ENCODE peak calls at places on chromosomes 13 and 19, in six cellular contexts. S, W, E, V, I and L are unnamed samples.

GRCh38 chr13:52994865-52995264 is 33.7 kb upstream of the OLFM4 start:
- DNase-seq in V (no peak), I (no peak), E (no peak), S (no peak), W (no peak), L (no peak)

GRCh38 chr13:106649495-106649894 is 81.6 kb upstream of the ARGLU1 start:
- DNase-seq in V (no peak), W (no peak), E (no peak), S (peak), I (no peak), L (no peak)

GRCh38 chr19:33175886-33176669 is 18.1 kb upstream of the LRP3 start:
- DNase-seq in E (no peak), S (no peak), W (peak), I (no peak), V (peak), L (peak)

GRCh38 chr13:101621099-101621498 is 168.6 kb downstream of the ITGBL1 start:
- DNase-seq in I (no peak), E (no peak), V (no peak), S (no peak), W (no peak), L (no peak)

GRCh38 chr13:34409496-34410163 is 532.4 kb upstream of the NBEA start:
- DNase-seq in I (no peak), E (no peak), V (no peak), W (no peak), S (no peak), L (no peak)

GRCh38 chr19:18397242-18398202 is at the start of gene LRRC25:
- DNase-seq in E (peak), I (no peak), S (no peak), W (peak), V (peak), L (peak)

GRCh38 chr19:27962260-27962659 is 1250.7 kb downstream of the UQCRFS1 start:
- DNase-seq in V (no peak), S (peak), W (no peak), I (peak), E (no peak), L (no peak)

GRCh38 chr19:12603714-12604113 is 6.9 kb downstream of the ZNF490 start:
- DNase-seq in V (no peak), S (no peak), E (no peak), W (no peak), I (peak), L (no peak)

GRCh38 chr13:43815204-43815603 is 28.4 kb upstream of the ENOX1 start:
- DNase-seq in W (no peak), E (no peak), V (no peak), S (peak), I (peak), L (peak)

GRCh38 chr19:50720921-50721291 is 1.3 kb upstream of the SHANK1 start:
- DNase-seq in V (no peak), I (no peak), S (no peak), W (no peak), E (no peak), L (no peak)

GRCh38 chr13:99484405-99484981 is 16.8 kb upstream of the TM9SF2 start:
- DNase-seq in E (no peak), S (peak), W (no peak), V (no peak), I (no peak), L (no peak)

GRCh38 chr13:71875823-71876222 is 8.8 kb upstream of the DACH1 start:
- DNase-seq in V (no peak), W (no peak), S (no peak), I (no peak), E (no peak), L (no peak)

GRCh38 chr13:49759503-49759902 is 33.0 kb downstream of the KPNA3 start:
- DNase-seq in E (no peak), V (no peak), S (peak), I (no peak), W (no peak), L (no peak)

GRCh38 chr13:86757236-86757978 is 913.8 kb upstream of the SLITRK5 start:
- DNase-seq in W (no peak), E (no peak), V (no peak), S (no peak), I (peak), L (no peak)

GRCh38 chr19:5700455-5701092 is 10.5 kb downstream of the RPL36 start:
- DNase-seq in V (no peak), I (no peak), S (no peak), W (no peak), E (no peak), L (no peak)

GRCh38 chr19:5086725-5087439 is 118.0 kb downstream of the KDM4B start:
- DNase-seq in I (no peak), S (no peak), E (no peak), W (no peak), V (no peak), L (peak)

GRCh38 chr13:100636441-100636840 is 38.2 kb downstream of the TMTC4 start:
- DNase-seq in I (no peak), V (no peak), E (no peak), W (no peak), S (no peak), L (no peak)

GRCh38 chr13:107835339-107836018 is 379.9 kb downstream of the LIG4 start:
- DNase-seq in E (no peak), V (no peak), W (no peak), I (peak), S (peak), L (no peak)

DNA sequence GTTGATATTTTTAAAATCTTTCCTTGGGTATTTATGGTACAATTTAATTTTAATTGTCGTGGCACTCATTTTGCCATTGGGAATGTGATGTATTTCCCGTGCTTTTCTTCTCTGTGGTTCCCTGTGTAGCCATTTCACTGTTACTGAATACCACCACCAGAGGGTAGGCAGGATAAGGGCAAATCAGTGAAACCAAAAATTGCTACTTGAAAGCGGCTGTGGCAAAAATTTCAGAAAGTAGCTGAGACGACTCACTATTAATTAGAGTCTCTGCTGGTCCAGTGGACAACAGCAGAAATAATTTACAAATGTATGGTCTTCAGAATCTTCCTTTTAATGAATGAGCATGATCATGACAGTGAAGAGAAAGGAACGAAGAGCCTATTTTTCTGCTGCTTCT is 34.4 kb upstream of the MIR17HG start:
- DNase-seq in V (no peak), I (no peak), E (no peak), W (no peak), S (peak), L (no peak)
- TF ChIP-seq CTCF in V (no peak), I (peak), E (no peak), W (peak), S (peak), L (peak)

GRCh38 chr19:958967-959685 is 25.0 kb upstream of the WDR18 start:
- DNase-seq in V (peak), S (peak), W (no peak), I (no peak), E (no peak), L (peak)

GRCh38 chr19:960601-960938 is 23.6 kb upstream of the WDR18 start:
- DNase-seq in W (no peak), I (no peak), V (peak), S (no peak), E (no peak), L (no peak)

GRCh38 chr19:962683-963385 is 21.3 kb upstream of the WDR18 start:
- DNase-seq in S (no peak), E (no peak), I (no peak), V (peak), W (no peak), L (no peak)

GRCh38 chr19:961866-962620 is 22.1 kb upstream of the WDR18 start:
- DNase-seq in I (no peak), W (no peak), V (no peak), S (no peak), E (no peak), L (no peak)

GRCh38 chr19:959935-960502 is 24.1 kb upstream of the WDR18 start:
- DNase-seq in S (no peak), E (no peak), V (peak), W (no peak), I (no peak), L (no peak)
- H3K4me3 ChIP-seq in S (no peak), E (no peak), V (no peak), W (no peak), I (no peak), L (no peak)

GRCh38 chr13:79405831-79406596 is at the start of gene RBM26:
- DNase-seq in E (peak), W (peak), S (peak), V (peak), I (peak), L (peak)
- TF ChIP-seq CTCF in E (no peak), W (no peak), S (peak), V (no peak), I (no peak), L (no peak)

GRCh38 chr19:2726160-2726855 is 5.1 kb upstream of the DIRAS1 start:
- DNase-seq in S (no peak), W (peak), V (no peak), E (no peak), I (no peak), L (no peak)

GRCh38 chr19:2728783-2729387 is 7.7 kb upstream of the DIRAS1 start:
- DNase-seq in W (no peak), V (no peak), S (no peak), I (no peak), E (no peak), L (peak)

GRCh38 chr19:2724148-2724557 is 3.0 kb upstream of the DIRAS1 start:
- DNase-seq in I (no peak), V (no peak), W (no peak), E (no peak), S (no peak), L (peak)

GRCh38 chr19:2727640-2727944 is 6.4 kb upstream of the DIRAS1 start:
- DNase-seq in W (no peak), V (no peak), S (no peak), E (no peak), I (no peak), L (peak)

DNA sequence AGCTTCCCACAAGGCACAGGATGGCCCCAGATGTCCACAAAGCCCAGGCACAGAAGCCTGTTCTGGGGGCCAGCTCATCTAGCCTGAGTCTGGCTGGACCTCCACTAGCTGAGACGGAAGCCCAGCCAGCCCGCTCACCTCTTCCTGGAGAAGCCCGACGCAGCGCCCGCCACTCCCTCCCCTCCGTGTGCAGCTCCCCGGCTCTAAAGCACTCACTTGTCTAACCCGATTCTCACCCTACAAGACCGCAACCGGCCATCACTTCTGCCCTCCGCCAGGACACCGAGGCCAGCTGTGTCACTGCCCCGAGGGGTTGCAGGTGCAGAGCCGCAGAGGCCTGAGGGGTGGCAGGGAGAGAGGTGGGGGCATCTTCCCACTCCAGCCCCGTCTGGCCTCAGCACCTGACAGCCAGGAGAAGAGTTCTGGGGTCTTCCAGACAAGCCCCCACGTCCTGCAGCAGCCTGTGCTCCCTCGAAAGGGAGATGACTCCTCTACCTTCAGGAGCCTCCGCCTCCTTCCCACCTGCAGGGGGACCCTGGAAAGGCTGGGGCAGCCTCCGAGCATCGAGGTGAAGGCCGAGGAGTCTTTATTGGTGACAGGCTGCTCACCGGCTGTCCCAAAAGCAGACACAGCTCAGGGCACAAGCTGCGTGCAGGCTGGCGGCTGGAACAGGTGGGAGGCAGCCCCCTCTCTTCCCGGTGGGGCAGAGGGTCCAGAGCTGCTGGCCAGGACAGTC is 5.9 kb upstream of the DIRAS1 start:
- DNase-seq in W (no peak), V (no peak), S (no peak), E (no peak), I (no peak), L (peak)
- H3K4me3 ChIP-seq in W (no peak), V (no peak), S (no peak), E (no peak), I (no peak), L (no peak)

GRCh38 chr13:41054919-41055619 is 6.2 kb upstream of the WBP4 start:
- DNase-seq in I (no peak), S (no peak), V (no peak), W (no peak), E (no peak), L (no peak)
- TF ChIP-seq CTCF in I (no peak), S (peak), V (no peak), W (no peak), E (no peak), L (peak)

GRCh38 chr19:55930996-55931515 is 1.1 kb downstream of the NLRP13 start:
- DNase-seq in W (no peak), E (no peak), I (no peak), S (no peak), V (no peak), L (no peak)
- H3K4me3 ChIP-seq in W (no peak), E (no peak), I (no peak), S (no peak), V (no peak), L (no peak)

DNA sequence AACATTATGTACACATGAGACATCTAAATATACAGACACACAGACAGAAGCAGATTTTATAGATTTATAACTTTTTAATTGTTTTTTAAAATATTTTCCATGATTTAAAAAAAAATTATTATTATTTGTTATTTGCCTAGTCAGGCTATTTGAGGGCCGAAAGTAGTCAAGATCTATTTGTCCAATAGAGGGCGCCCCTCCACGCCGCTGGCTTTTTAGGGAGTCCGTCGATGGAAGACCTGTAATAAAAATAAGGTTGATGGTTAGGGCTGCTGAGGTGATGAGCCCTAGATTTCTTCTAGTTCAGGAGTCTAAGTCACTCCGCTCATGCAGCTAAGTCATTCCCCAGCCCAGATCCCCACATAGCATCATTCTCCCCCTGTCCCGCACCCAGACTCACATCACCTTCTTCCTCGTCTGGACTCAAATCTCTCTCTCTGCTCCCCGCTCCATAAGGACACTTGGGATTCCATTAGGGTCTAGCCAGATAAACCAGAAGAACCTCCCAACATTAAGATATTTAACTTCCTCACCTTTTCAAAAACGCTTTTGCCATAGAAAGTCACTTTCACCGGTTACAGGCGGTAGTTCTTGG is 33.9 kb upstream of the CEACAM21 start:
- DNase-seq in S (peak), V (no peak), W (no peak), I (no peak), E (peak), L (peak)
- TF ChIP-seq CTCF in S (peak), V (no peak), W (peak), I (peak), E (peak), L (peak)

DNA sequence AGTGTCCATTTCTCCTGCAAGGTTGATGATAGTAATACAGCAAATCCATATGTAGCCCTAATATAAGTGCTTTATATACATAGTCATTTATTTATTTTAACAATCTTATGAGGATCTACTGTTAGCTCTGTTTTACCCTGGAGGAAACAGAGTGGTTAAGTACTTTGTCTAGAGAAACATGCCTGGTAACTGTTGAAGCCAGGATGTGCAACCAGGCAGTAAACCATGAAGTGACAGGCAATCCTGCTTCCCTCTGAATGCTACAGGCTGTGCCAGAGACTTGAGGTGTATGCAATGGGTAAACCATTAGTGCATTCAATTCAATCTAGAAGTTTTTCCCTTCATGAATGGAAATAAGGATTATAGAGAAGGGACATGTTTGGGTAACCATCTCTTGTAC is 911.0 kb downstream of the PCDH17 start:
- DNase-seq in E (no peak), I (no peak), V (no peak), W (no peak), S (no peak), L (no peak)
- H3K4me3 ChIP-seq in E (no peak), I (no peak), V (no peak), W (no peak), S (no peak), L (no peak)